ENCODE peak calls at places on chromosomes 1 and 21, in seven cellular contexts. N, T, M, J, C, E and X are unnamed samples.

GRCh38 chr1:4637616-4638346 is 16.6 kb upstream of the AJAP1 start:
- DNase-seq in E (no peak), N (no peak), M (no peak), J (no peak), C (no peak), T (no peak), X (no peak)

GRCh38 chr1:242440757-242441156 is 83.7 kb downstream of the PLD5 start:
- DNase-seq in T (no peak), N (no peak), E (no peak), M (no peak), J (no peak), C (no peak), X (no peak)

GRCh38 chr1:10675813-10676212 is 120.6 kb downstream of the CASZ1 start:
- DNase-seq in M (no peak), E (no peak), C (no peak), J (no peak), N (no peak), T (no peak), X (no peak)

GRCh38 chr1:184189361-184189760 is 137.8 kb downstream of the TSEN15 start:
- DNase-seq in C (no peak), T (no peak), M (no peak), N (no peak), J (peak; percentile 47), E (no peak), X (no peak)

GRCh38 chr1:52059326-52059725 is 3.2 kb downstream of the BTF3L4 start:
- DNase-seq in E (peak; percentile 63), T (no peak), C (no peak), J (peak; percentile 41), M (peak; percentile 74), N (no peak), X (no peak)

GRCh38 chr21:36254106-36254941 is 65.7 kb upstream of the MORC3 start:
- DNase-seq in E (peak; percentile 37), C (no peak), N (no peak), T (peak; percentile 72), J (no peak), M (no peak), X (peak; percentile 69)

GRCh38 chr1:205330161-205330560 is 8.6 kb upstream of the NUAK2 start:
- DNase-seq in J (no peak), T (no peak), N (no peak), E (no peak), M (no peak), C (no peak), X (no peak)

GRCh38 chr1:151047925-151048644 is 534 bp downstream of the C1orf56 start:
- DNase-seq in E (peak; percentile 57), C (peak; percentile 80), M (peak; percentile 57), N (peak; percentile 76), T (no peak), J (peak; percentile 79), X (peak; percentile 72)

GRCh38 chr1:23169727-23170335 is 1.2 kb upstream of the LUZP1 start:
- DNase-seq in E (peak; percentile 72), C (peak; percentile 81), J (peak; percentile 87), N (peak; percentile 77), T (peak; percentile 44), M (no peak), X (peak; percentile 53)

GRCh38 chr1:74964508-74964907 is 169.7 kb upstream of the LHX8 start:
- DNase-seq in M (no peak), C (peak; percentile 32), E (no peak), T (no peak), N (peak; percentile 25), J (peak; percentile 63), X (peak; percentile 53)

GRCh38 chr1:92488832-92489231 is 2.1 kb upstream of the GFI1 start:
- DNase-seq in C (no peak), N (no peak), J (no peak), E (no peak), T (no peak), M (no peak), X (no peak)

GRCh38 chr1:152962876-152963415 is 7.5 kb upstream of the SPRR4 start:
- DNase-seq in M (peak; percentile 92), J (no peak), E (no peak), C (no peak), N (no peak), T (no peak), X (no peak)

GRCh38 chr1:70034403-70034802 is 171.0 kb downstream of the LRRC40 start:
- DNase-seq in E (peak; percentile 77), C (no peak), N (no peak), J (peak; percentile 53), T (peak; percentile 51), M (no peak), X (peak; percentile 21)

GRCh38 chr1:219113261-219113660 is 60.4 kb upstream of the LYPLAL1 start:
- DNase-seq in M (no peak), J (no peak), E (peak; percentile 24), C (no peak), T (no peak), N (no peak), X (no peak)

DNA sequence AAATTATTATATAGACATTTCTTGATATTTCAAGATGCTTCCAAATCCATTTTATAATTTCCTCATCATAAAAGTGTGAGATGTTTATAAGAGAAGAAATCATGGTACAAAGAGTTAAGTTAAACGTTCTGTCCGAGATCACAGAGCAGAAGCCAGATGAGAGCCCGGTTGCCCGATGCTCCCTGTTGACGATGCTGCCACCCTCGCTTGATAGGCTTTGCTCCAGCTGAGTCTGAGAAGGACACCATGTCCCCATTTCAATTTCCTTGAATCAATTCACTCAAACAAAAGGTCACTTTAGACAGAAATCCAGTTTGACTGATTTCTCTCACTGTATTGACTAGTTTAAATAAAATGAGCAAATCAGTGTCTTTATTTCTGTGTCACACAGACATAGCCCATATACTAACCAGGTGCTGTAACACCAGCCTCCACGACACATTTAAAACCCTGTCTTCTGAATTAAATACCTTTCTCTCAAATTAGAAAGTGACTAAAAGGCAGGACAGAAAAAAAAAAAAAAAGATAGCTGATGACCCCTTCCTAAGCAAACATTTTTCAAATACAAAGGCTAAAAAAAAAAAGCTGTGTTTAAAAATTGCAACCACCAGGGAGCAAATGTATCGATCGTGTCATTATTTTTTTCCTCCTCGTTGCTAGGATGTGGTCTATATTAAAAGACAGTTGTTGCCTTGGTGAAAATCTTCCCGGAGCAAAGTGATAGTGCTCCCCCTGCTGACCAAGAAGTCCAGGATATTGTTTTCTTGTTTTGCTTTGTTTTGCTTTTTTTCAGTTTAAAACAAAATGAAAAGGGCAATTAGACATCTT is 35.2 kb downstream of the DNASE2B start:
- DNase-seq in E (peak; percentile 78), T (peak; percentile 76), J (peak; percentile 81), M (peak; percentile 79), C (peak; percentile 29), N (peak; percentile 37), X (peak; percentile 45)
- H3K27ac ChIP-seq in E (no peak overlapping the region), T (no peak overlapping the region), J (no peak overlapping the region), M (no peak overlapping the region), C (no peak overlapping the region), N (no peak overlapping the region), X (no peak overlapping the region)

GRCh38 chr1:231818342-231818741 is 191.8 kb downstream of the DISC1 start:
- DNase-seq in N (no peak), T (no peak), E (no peak), C (peak; percentile 53), J (no peak), M (no peak), X (no peak)
- H3K27ac ChIP-seq in N (no peak overlapping the region), T (no peak overlapping the region), E (no peak overlapping the region), C (peak overlapping the region; percentile 53), J (no peak overlapping the region), M (no peak overlapping the region), X (no peak overlapping the region)

GRCh38 chr1:232676307-232676706 is 46.4 kb upstream of the SIPA1L2 start:
- DNase-seq in M (no peak), E (no peak), N (no peak), C (no peak), J (no peak), T (no peak), X (no peak)
- H3K27ac ChIP-seq in M (no peak overlapping the region), E (no peak overlapping the region), N (no peak overlapping the region), C (no peak overlapping the region), J (no peak overlapping the region), T (no peak overlapping the region), X (no peak overlapping the region)

GRCh38 chr1:24564695-24565094 is 8.8 kb downstream of the NCMAP start:
- DNase-seq in C (no peak), E (no peak), M (no peak), J (no peak), T (no peak), N (no peak), X (no peak)

GRCh38 chr1:24570265-24571125 is 14.6 kb downstream of the NCMAP start:
- DNase-seq in C (no peak), E (no peak), M (no peak), J (no peak), T (no peak), N (no peak), X (no peak)

GRCh38 chr1:24566266-24566867 is 10.5 kb downstream of the NCMAP start:
- DNase-seq in M (no peak), N (no peak), T (no peak), E (peak; percentile 15), J (peak; percentile 26), C (no peak), X (no peak)

GRCh38 chr1:24568475-24568874 is 12.6 kb downstream of the NCMAP start:
- DNase-seq in C (no peak), M (no peak), N (no peak), E (no peak), T (no peak), J (no peak), X (no peak)

DNA sequence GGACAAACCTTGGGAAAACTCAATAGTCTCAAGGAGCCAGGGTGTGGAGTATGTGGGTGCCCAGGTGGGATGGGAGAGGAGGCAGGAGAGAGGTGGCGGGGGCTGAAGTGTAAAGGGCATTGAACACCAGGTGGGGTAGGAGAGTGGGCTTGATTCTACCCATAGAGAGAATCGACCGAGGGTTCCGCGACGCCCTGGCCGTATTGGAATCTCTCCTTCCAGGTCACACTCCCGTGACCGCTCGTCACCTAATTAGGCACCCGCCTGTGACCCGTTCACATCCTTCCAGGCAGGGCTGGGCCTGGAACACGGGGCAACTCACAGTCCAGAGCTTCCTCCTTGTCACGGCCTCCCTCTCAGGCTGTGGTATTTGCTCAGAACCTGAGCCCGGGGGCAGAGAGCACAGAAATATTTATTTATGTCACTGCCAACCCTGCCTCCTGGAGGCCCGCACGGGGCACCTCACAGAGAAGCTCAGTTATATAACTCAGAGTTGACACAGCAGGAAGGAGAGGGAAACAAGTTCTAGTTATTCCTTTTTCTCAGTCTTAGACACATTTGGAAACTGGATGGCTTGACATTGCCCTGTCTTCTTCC is 12.0 kb downstream of the NCMAP start:
- DNase-seq in M (peak; percentile 81), E (no peak), T (no peak), J (no peak), C (no peak), N (no peak), X (no peak)
- H3K27ac ChIP-seq in M (peak overlapping the region; percentile 41), E (no peak overlapping the region), T (no peak overlapping the region), J (no peak overlapping the region), C (no peak overlapping the region), N (no peak overlapping the region), X (no peak overlapping the region)

DNA sequence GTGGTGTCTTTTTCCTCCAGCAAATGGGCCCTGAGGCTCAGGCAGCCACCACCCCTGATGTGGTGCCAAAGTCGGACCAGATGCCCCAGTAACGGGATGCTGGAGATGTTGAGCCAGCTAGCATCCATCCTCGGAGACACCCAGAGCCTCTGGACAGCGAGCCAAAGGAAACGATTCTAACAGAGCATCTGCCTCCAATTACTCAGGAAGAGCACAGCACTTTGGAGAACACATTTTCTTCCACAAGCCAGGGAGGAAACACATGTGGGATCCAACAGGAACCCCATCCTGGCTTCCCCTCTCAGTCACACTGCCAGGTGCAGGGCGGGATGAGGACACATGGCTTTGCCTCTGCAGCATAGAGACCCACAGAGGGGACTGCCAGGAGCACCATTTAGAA is 44.9 kb downstream of the C1orf198 start:
- DNase-seq in M (no peak), J (no peak), N (peak; percentile 45), T (no peak), E (no peak), C (peak; percentile 51), X (no peak)
- H3K27ac ChIP-seq in M (peak overlapping the region; percentile 93), J (no peak overlapping the region), N (peak overlapping the region; percentile 88), T (no peak overlapping the region), E (no peak overlapping the region), C (peak overlapping the region; percentile 94), X (no peak overlapping the region)